ENCODE peak calls at places on chromosomes 7 and 10, in seven cellular contexts. T is GM23338; D is astrocyte of the spinal cord; W is dorsolateral prefrontal cortex; K is foreskin keratinocyte; R is WERI-Rb-1; J is activated CD8-positive, alpha-beta T cell treated with anti-CD3 and anti-CD28 coated beads for 36 hours. F is an unnamed sample.

GRCh38 chr10:101843032-101843991 is at the start of gene KCNIP2:
- DNase-seq in T (peak), J (peak), K (no peak), D (no peak), W (peak), R (peak), F (peak)

GRCh38 chr10:60732240-60733188 is 45.8 kb upstream of the CDK1 start:
- DNase-seq in K (peak), R (peak), W (no peak), T (peak), D (no peak), J (peak), F (peak)

GRCh38 chr10:65294329-65294728 is 1631.5 kb upstream of the LRRTM3 start:
- DNase-seq in T (peak), D (peak), R (no peak), W (no peak), J (no peak), K (no peak), F (no peak)

GRCh38 chr10:132402781-132403241 is 5.8 kb downstream of the PWWP2B start:
- DNase-seq in R (no peak), W (no peak), D (no peak), K (no peak), J (no peak), T (no peak), F (no peak)

GRCh38 chr10:118488710-118489497 is 106.5 kb downstream of the PRLHR start:
- DNase-seq in J (no peak), T (no peak), R (no peak), K (no peak), D (no peak), W (no peak), F (no peak)

GRCh38 chr10:4062072-4062471 is 277.1 kb upstream of the KLF6 start:
- DNase-seq in T (no peak), R (no peak), J (no peak), D (no peak), W (no peak), K (no peak), F (no peak)

GRCh38 chr10:89981891-89982290 is 280.5 kb downstream of the KIF20B start:
- DNase-seq in R (no peak), J (no peak), K (peak), T (no peak), D (peak), W (no peak), F (no peak)

GRCh38 chr7:120741371-120742042 is 116.4 kb downstream of the TSPAN12 start:
- DNase-seq in T (no peak), W (no peak), R (no peak), J (no peak), D (no peak), K (no peak), F (no peak)

GRCh38 chr7:64515781-64516180 is 47.1 kb downstream of the ZNF680 start:
- DNase-seq in K (no peak), W (no peak), T (no peak), J (no peak), R (no peak), D (no peak), F (no peak)

GRCh38 chr7:88184848-88185304 is 35.0 kb downstream of the SRI start:
- DNase-seq in T (no peak), W (no peak), K (peak), J (peak), R (no peak), D (peak), F (no peak)

GRCh38 chr10:110806335-110806734 is 65.4 kb upstream of the PDCD4 start:
- DNase-seq in J (no peak), T (no peak), K (no peak), W (no peak), R (no peak), D (no peak), F (no peak)

GRCh38 chr7:27662490-27663205 is at the start of gene HIBADH:
- DNase-seq in D (peak), J (peak), R (peak), W (peak), T (peak), K (peak), F (peak)

GRCh38 chr7:27656724-27657123 is 6.0 kb downstream of the HIBADH start:
- DNase-seq in W (no peak), R (no peak), K (no peak), J (no peak), T (no peak), D (no peak), F (no peak)

GRCh38 chr7:27663989-27664331 is 1.3 kb upstream of the HIBADH start:
- DNase-seq in R (no peak), T (no peak), D (no peak), W (no peak), J (no peak), K (no peak), F (no peak)

GRCh38 chr7:27661776-27662489 is 750 bp downstream of the HIBADH start:
- DNase-seq in J (peak), W (peak), R (peak), K (peak), T (peak), D (peak), F (peak)
- TF ChIP-seq CTCF in J (no peak), W (no peak), R (no peak), K (peak), T (no peak), D (no peak), F (no peak)

GRCh38 chr7:2269468-2270460 is 27.7 kb downstream of the NUDT1 start:
- DNase-seq in J (no peak), T (no peak), R (no peak), W (no peak), K (no peak), D (peak), F (no peak)
- TF ChIP-seq CTCF in J (no peak), T (no peak), R (no peak), W (no peak), K (no peak), D (no peak), F (no peak)

DNA sequence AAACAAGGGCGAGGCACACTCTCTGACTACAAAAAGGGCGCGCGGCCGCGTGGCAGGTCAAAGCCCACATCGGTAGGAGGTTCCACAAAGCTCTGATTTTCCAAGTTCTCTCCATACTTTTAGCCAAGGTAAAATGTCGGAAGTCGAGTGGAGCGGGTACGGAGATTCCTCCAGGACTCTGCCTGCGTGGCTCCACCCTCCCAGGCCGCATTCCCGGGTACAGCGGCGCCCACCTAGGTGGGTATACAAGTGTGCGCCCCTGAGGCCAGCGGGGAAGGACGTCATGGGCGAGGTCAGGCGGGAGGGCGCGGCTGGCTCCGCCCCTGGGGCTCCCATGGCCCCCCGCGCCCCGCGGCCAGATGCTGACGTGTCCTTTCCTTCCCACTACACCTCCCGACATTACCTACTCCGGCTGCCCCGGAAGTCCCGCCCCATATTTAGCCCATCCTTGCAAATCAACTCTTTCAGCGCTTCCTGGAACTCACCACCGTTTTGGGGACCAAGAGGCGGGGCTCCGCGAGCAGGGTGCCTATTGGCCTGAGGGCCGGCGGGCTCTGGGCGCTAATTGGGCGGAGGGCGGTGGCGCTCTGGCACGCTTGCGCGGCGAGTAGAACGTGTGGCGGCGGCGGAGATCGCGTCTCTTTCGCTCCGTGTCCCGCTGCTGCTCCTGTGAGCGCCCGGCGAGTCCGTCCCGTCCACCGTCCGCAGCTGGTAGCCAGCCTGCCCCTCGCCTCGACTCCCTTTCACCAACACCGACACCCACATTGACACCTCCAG is at the start of gene SND1:
- DNase-seq in W (peak), R (peak), K (peak), D (peak), T (peak), J (peak), F (peak)
- TF ChIP-seq CTCF in W (peak), R (no peak), K (no peak), D (no peak), T (no peak), J (no peak), F (no peak)

GRCh38 chr10:43340101-43340500 is 31.3 kb upstream of the FXYD4 start:
- DNase-seq in D (no peak), W (no peak), K (no peak), J (no peak), R (no peak), T (no peak), F (no peak)

GRCh38 chr10:43336061-43336460 is 35.4 kb upstream of the FXYD4 start:
- DNase-seq in W (no peak), K (no peak), R (no peak), T (no peak), J (no peak), D (no peak), F (no peak)

GRCh38 chr10:43336641-43337318 is 34.7 kb upstream of the FXYD4 start:
- DNase-seq in D (no peak), R (no peak), W (no peak), K (no peak), J (no peak), T (no peak), F (no peak)

GRCh38 chr10:43339136-43339535 is 32.3 kb upstream of the FXYD4 start:
- DNase-seq in J (no peak), W (no peak), D (no peak), K (no peak), R (no peak), T (no peak), F (no peak)

DNA sequence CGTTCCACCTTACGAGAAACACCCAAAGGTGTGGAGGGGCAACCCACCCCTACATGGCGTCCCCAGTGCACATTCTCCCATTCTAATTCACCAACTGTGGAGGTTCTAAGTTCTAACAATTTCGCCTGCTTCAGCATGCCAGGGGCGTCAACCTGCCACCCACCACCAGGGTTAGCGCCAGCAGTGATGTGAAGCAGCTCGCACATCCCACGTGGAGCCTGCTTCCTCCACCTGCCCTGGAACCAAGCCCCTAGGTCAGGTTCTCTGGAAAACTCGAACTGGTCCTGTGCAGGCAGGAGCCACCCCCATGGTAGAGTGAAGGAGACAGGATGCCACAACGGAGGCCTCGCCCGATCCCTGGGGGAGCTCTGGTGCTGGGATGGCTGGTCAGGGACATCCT is 33.3 kb upstream of the FXYD4 start:
- DNase-seq in W (no peak), K (no peak), R (no peak), T (peak), J (no peak), D (no peak), F (no peak)
- TF ChIP-seq CTCF in W (no peak), K (no peak), R (peak), T (peak), J (no peak), D (no peak), F (no peak)

DNA sequence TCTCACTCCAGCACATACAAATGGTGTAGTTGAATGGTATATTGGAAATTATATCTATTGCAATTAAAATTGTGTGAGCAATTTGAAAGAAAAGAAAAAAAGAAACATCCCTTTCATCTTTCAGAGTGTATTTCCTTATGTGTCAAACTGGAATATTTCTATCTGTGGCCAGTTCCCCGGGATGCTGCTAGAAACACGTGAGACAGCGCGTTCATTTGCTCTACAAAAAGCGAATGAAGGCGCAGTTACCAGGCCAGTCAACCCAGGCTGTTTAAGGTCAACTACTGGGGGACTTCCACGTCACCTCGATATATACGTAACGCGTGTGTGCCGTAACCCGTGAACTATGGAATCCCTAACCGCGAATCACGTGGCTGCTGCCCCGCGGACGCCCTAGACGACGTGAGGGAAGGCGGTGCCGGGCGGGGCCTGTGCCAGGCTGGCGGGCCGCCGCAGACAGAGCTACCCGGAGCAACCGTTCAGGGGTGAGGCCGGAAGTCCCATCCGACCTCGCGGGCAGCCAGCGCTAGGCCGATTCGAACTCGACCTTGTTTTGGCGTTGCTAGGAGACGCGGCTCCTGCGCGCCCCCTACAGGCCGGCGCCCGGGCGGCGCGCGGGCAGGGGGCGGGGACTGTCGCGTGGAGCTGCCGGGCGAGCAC is 1.1 kb upstream of the ARL4A start:
- DNase-seq in K (peak), D (peak), W (peak), T (peak), R (peak), J (peak), F (peak)
- TF ChIP-seq CTCF in K (peak), D (peak), W (peak), T (peak), R (peak), J (peak), F (peak)

GRCh38 chr10:61899997-61900828 is 1.3 kb upstream of the ARID5B start:
- DNase-seq in J (peak), D (peak), W (peak), T (peak), R (peak), K (peak), F (peak)

GRCh38 chr10:61902448-61903183 is 1.1 kb downstream of the ARID5B start:
- DNase-seq in T (peak), D (peak), J (peak), K (peak), W (no peak), R (peak), F (peak)

GRCh38 chr10:61901829-61902447 is 439 bp downstream of the ARID5B start:
- DNase-seq in T (peak), R (no peak), D (no peak), J (no peak), K (no peak), W (no peak), F (peak)

GRCh38 chr10:61899663-61899996 is 1.9 kb upstream of the ARID5B start:
- DNase-seq in J (no peak), R (no peak), D (no peak), W (no peak), T (no peak), K (no peak), F (no peak)

DNA sequence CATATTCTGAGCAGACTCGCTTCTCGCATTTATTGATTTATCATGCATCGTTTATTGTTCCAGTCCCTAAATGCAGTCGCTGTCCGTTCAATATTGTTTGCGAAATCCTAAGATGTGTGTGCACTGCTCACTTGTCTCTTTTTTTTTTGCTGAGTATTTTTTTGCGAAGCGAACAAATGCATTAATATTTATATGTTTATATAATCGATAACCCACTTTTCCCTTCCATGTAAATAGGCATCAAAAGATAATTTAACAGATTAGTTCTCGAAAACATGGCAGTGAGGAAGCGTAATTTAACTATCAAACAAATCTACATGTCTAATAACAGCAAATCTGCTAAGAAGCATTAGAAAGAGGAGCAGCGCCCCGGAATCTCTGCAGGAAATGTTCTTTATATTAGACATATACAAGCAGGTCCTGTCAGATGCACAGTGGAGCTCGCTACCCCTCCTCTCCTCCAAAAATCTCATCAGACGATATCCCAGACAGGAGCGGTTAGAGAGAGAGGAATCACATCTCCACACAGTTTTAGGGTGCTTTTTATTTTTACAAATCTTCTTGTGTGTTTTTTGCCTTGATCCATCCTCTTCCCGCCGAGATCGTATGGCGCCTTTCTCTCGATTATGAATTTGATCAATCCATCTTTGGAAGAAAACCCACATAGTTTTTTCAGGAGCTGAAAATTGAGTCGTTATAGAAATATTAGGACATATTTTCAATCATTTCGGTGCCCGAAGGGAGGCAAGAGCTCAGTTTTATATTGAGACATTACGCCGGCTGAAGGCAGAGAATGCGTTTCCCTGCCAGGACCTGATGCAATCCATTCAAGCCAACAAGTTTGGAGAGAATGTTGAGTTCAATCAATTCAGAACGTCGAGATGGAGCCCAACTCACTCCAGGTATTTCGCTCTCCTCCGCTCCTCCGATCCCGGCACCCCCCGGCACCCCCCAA is at the start of gene ARID5B:
- DNase-seq in W (no peak), J (peak), K (peak), T (peak), R (peak), D (peak), F (peak)
- TF ChIP-seq CTCF in W (no peak), J (no peak), K (no peak), T (no peak), R (no peak), D (no peak), F (no peak)

F was measured in neural crest cell.